ENCODE peak calls at places on chromosomes 4 and X, in six cellular contexts. X is esophagus squamous epithelium, G is heart right ventricle, B is fibroblast of lung, U is neuronal stem cell, Q is Karpas-422. A is an unnamed sample.

GRCh38 chrX:123899701-123900100 is 39.8 kb downstream of the XIAP start:
- DNase-seq in X (no peak), B (no peak), Q (no peak), U (no peak), G (no peak), A (peak; percentile 23)

GRCh38 chrX:154142950-154143745 is 895 bp upstream of the OPN1LW start:
- DNase-seq in G (no peak), X (no peak), B (no peak), U (no peak), Q (no peak), A (no peak)

GRCh38 chrX:66022742-66023725 is 16.8 kb downstream of the VSIG4 start:
- DNase-seq in X (no peak), B (no peak), G (no peak), U (no peak), Q (no peak), A (peak; percentile 53)

GRCh38 chr4:87058272-87059073 is 123.7 kb downstream of the AFF1 start:
- DNase-seq in B (no peak), G (no peak), U (no peak), X (no peak), Q (no peak), A (no peak)

GRCh38 chr4:168440442-168441264 is 39.6 kb downstream of the DDX60L start:
- DNase-seq in B (peak; percentile 20), U (no peak), G (no peak), Q (no peak), X (no peak), A (no peak)

GRCh38 chrX:149563359-149563758 is 13.6 kb upstream of the HSFX3 start:
- DNase-seq in Q (peak; percentile 16), G (no peak), B (no peak), U (no peak), X (no peak), A (no peak)

GRCh38 chrX:10071451-10072163 is 85.2 kb upstream of the CLCN4 start:
- DNase-seq in G (no peak), U (no peak), B (peak; percentile 22), X (no peak), Q (no peak), A (peak; percentile 52)

GRCh38 chr4:56026596-56026995 is 77.9 kb downstream of the CEP135 start:
- DNase-seq in G (no peak), U (no peak), X (no peak), Q (no peak), B (peak; percentile 2), A (no peak)

GRCh38 chr4:17475481-17475880 is 36.4 kb downstream of the QDPR start:
- DNase-seq in U (no peak), X (no peak), B (peak; percentile 48), G (no peak), Q (no peak), A (no peak)

GRCh38 chrX:145405012-145405411 is 157.7 kb downstream of the SPANXN1 start:
- DNase-seq in X (no peak), Q (peak; percentile 88), B (peak; percentile 25), U (peak; percentile 21), G (no peak), A (peak; percentile 30)

GRCh38 chr4:25029479-25030282 is 1.1 kb downstream of the LGI2 start:
- DNase-seq in B (no peak), U (no peak), G (no peak), X (no peak), Q (no peak), A (no peak)

GRCh38 chr4:159698336-159698735 is 595.5 kb downstream of the RAPGEF2 start:
- DNase-seq in Q (no peak), B (no peak), X (no peak), U (no peak), G (no peak), A (no peak)

GRCh38 chr4:8468746-8469535 is 28.4 kb downstream of the TRMT44 start:
- DNase-seq in U (peak; percentile 52), Q (peak; percentile 82), X (no peak), G (peak; percentile 44), B (peak; percentile 62), A (peak; percentile 70)

GRCh38 chr4:143773998-143774898 is 73.8 kb upstream of the FREM3 start:
- DNase-seq in B (peak; percentile 64), X (no peak), Q (peak; percentile 93), G (peak; percentile 6), U (peak; percentile 31), A (peak; percentile 72)

GRCh38 chr4:105455182-105455581 is 18.7 kb downstream of the PPA2 start:
- DNase-seq in X (no peak), G (no peak), U (no peak), Q (no peak), B (no peak), A (no peak)

GRCh38 chr4:182278729-182279128 is 35.5 kb downstream of the TENM3 start:
- DNase-seq in X (no peak), G (no peak), B (no peak), Q (no peak), U (no peak), A (no peak)

GRCh38 chrX:33339219-33339618 is 127.9 kb upstream of the DMD start:
- DNase-seq in U (no peak), B (peak; percentile 9), X (no peak), Q (no peak), G (no peak), A (no peak)

GRCh38 chrX:16491461-16491860 is 158.5 kb upstream of the S100G start:
- DNase-seq in Q (no peak), G (no peak), U (no peak), X (no peak), B (no peak), A (peak; percentile 68)

GRCh38 chrX:103584606-103585005 is 709 bp upstream of the TCEAL4 start:
- DNase-seq in Q (no peak), X (no peak), G (no peak), U (no peak), B (peak; percentile 15), A (peak; percentile 26)

GRCh38 chr4:8740666-8741395 is 130.8 kb downstream of the HMX1 start:
- DNase-seq in G (no peak), Q (no peak), X (no peak), B (no peak), U (no peak), A (no peak)

GRCh38 chr4:26235500-26235899 is 85.3 kb upstream of the RBPJ start:
- DNase-seq in B (peak; percentile 99), Q (no peak), X (peak; percentile 2), U (no peak), G (peak; percentile 13), A (no peak)

GRCh38 chrX:45774961-45775360 is 574.3 kb upstream of the DIPK2B start:
- DNase-seq in G (peak; percentile 25), X (no peak), B (peak; percentile 76), Q (no peak), U (no peak), A (peak; percentile 49)

GRCh38 chr4:147336252-147336651 is 144.6 kb upstream of the EDNRA start:
- DNase-seq in Q (no peak), X (no peak), B (no peak), G (no peak), U (no peak), A (peak; percentile 81)

GRCh38 chr4:147339116-147339515 is 141.8 kb upstream of the EDNRA start:
- DNase-seq in B (peak; percentile 56), U (no peak), X (no peak), G (no peak), Q (no peak), A (no peak)

GRCh38 chr4:147345662-147346061 is 135.2 kb upstream of the EDNRA start:
- DNase-seq in G (no peak), U (no peak), X (no peak), B (no peak), Q (no peak), A (peak; percentile 8)

GRCh38 chr4:147340111-147340510 is 140.8 kb upstream of the EDNRA start:
- DNase-seq in Q (no peak), X (no peak), U (no peak), B (peak; percentile 81), G (no peak), A (peak; percentile 27)

DNA sequence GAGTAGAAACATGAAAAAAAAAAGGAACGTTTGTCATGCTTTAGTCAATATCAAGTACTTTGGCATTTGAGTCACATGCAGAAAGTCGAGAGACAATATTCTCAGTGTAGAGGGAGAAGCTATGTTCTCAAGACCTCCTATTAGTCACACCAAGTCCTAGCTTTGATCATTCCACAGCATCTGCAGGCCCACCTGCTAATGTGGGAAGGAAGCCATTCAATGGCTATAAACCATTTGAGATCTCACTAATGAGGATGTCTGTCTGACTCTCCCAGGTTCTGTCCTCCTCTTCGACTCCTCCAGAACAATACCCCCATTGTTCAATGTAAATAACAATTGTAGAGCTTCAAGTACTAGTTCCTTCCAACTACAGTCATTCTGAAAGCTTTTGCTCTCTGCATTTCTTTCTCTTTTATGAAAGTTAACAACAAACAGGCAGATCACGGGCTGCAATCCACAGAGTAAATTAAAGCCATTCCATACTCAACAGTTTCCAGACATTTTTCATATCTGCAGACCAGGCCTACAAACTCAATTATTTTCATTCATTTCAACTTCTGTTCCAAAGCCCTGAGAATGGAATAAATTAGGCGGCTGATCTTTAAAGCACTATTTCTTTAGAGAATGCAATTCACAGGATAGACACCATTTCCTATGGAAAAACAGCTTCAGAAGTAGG is 140.2 kb upstream of the EDNRA start:
- DNase-seq in G (no peak), Q (no peak), U (no peak), B (no peak), X (no peak), A (peak; percentile 8)
- H3K27ac ChIP-seq in G (no peak overlapping the region), Q (no peak overlapping the region), U (no peak overlapping the region), B (no peak overlapping the region), X (no peak overlapping the region), A (no peak overlapping the region)

GRCh38 chrX:139508099-139508498 is 22.4 kb upstream of the F9 start:
- DNase-seq in B (no peak), Q (no peak), G (no peak), U (no peak), X (no peak), A (no peak)
- H3K4me1 ChIP-seq in B (no peaks in the 10 kb centered on the region), Q (no peaks in the 10 kb centered on the region), G (no peaks in the 10 kb centered on the region), U (no peaks in the 10 kb centered on the region), X (no peaks in the 10 kb centered on the region), A (no peaks in the 10 kb centered on the region)

GRCh38 chr4:111399523-111400135 is 745.6 kb upstream of the FAM241A start:
- DNase-seq in G (peak; percentile 8), X (no peak), U (no peak), Q (no peak), B (no peak), A (peak; percentile 52)

GRCh38 chr4:111398906-111399330 is 746.3 kb upstream of the FAM241A start:
- DNase-seq in X (no peak), Q (no peak), U (no peak), B (peak; percentile 26), G (peak; percentile 19), A (peak; percentile 9)

GRCh38 chr4:111406036-111406435 is 739.2 kb upstream of the FAM241A start:
- DNase-seq in X (no peak), B (no peak), Q (no peak), U (no peak), G (no peak), A (no peak)

GRCh38 chr4:111404673-111405072 is 740.6 kb upstream of the FAM241A start:
- DNase-seq in G (no peak), U (no peak), B (no peak), X (no peak), Q (no peak), A (no peak)

DNA sequence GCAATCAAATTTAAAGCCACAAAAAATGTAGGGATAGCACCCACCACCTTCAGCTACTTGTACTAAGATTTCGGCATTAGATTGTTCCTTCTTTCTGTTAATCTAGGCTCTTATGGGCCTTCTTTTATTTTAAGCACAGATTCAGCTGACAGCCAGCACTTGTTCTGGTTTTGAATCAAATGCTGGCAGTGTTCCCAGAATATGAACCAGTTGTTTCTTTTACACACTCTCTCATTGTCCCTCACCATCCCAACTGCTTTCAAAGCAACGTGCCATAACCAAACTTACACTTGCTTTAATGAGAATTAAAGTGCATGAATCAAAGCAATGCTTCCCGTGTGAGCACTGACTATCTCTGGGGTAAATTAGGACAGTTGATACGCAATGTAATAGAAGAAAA is 744.5 kb upstream of the FAM241A start:
- DNase-seq in G (peak; percentile 46), X (no peak), U (no peak), B (peak; percentile 67), Q (no peak), A (peak; percentile 76)
- H3K27ac ChIP-seq in G (no peak overlapping the region), X (no peak overlapping the region), U (no peak overlapping the region), B (no peak overlapping the region), Q (no peak overlapping the region), A (peak overlapping the region; percentile 16)

GRCh38 chrX:132481449-132481848 is 7.4 kb downstream of the MBNL3 start:
- DNase-seq in U (no peak), G (no peak), B (no peak), Q (no peak), X (no peak), A (no peak)
- H3K4me1 ChIP-seq in U (peaks cover 2% of the 10 kb centered on the region), G (no peaks in the 10 kb centered on the region), B (no peaks in the 10 kb centered on the region), Q (peaks cover 31% of the 10 kb centered on the region), X (peaks cover 5% of the 10 kb centered on the region), A (peaks cover 29% of the 10 kb centered on the region)

A was measured in A673.